ENCODE peak calls at places on chromosomes 1 and 21, in six cellular contexts. F is NCI-H1092 treated with DMSO at 0.1 percent for 48 hours; L is fibroblast of mammary gland; J is GM23248; A is foreskin fibroblast; P is activated CD8-positive, alpha-beta memory T cell treated with anti-CD3 and anti-CD28 coated beads, Interleukin-2, amount 50 U/mL, for 48 hours. E is an unnamed sample.

GRCh38 chr1:113128116-113128515 is 55.1 kb downstream of the LRIG2 start:
- DNase-seq in F (no peak), L (no peak), J (no peak), A (no peak), P (no peak), E (no peak)

GRCh38 chr1:26290061-26290415 is 10.2 kb downstream of the SH3BGRL3 start:
- DNase-seq in F (no peak), L (no peak), J (no peak), A (no peak), P (peak), E (peak)

GRCh38 chr1:228958741-228959140 is 223.5 kb downstream of the RHOU start:
- DNase-seq in F (no peak), L (no peak), J (no peak), A (no peak), P (no peak), E (no peak)

GRCh38 chr21:46081862-46082637 is 15.9 kb upstream of the COL6A2 start:
- DNase-seq in F (no peak), L (no peak), J (no peak), A (no peak), P (peak), E (no peak)

GRCh38 chr1:202788800-202789199 is 19.4 kb downstream of the KDM5B start:
- DNase-seq in F (no peak), L (no peak), J (no peak), A (no peak), P (no peak), E (no peak)

GRCh38 chr1:179883739-179884138 is 1.7 kb downstream of the TOR1AIP1 start:
- DNase-seq in F (no peak), L (peak), J (peak), A (no peak), P (no peak), E (no peak)

GRCh38 chr1:203216274-203217138 is 13.0 kb downstream of the CHIT1 start:
- DNase-seq in F (peak), L (peak), J (peak), A (peak), P (peak), E (peak)

GRCh38 chr1:154474802-154475201 is 27.2 kb upstream of the TDRD10 start:
- DNase-seq in F (no peak), L (peak), J (peak), A (peak), P (no peak), E (peak)

GRCh38 chr1:32773764-32774463 is 43.2 kb downstream of the YARS1 start:
- DNase-seq in F (no peak), L (no peak), J (no peak), A (no peak), P (no peak), E (no peak)

GRCh38 chr1:147472953-147473734 is 68.2 kb upstream of the BCL9 start:
- DNase-seq in F (no peak), L (peak), J (peak), A (peak), P (no peak), E (no peak)

GRCh38 chr1:38872401-38873026 is 634 bp downstream of the MYCBP start:
- DNase-seq in F (no peak), L (peak), J (peak), A (no peak), P (peak), E (peak)

GRCh38 chr1:53315456-53316048 is 12.3 kb downstream of the LRP8 start:
- DNase-seq in F (no peak), L (no peak), J (no peak), A (no peak), P (no peak), E (no peak)

GRCh38 chr21:24045775-24046215 is 1561.5 kb downstream of the MRPL39 start:
- DNase-seq in F (peak), L (peak), J (peak), A (no peak), P (no peak), E (no peak)

GRCh38 chr1:77354996-77355395 is 73.2 kb downstream of the AK5 start:
- DNase-seq in F (no peak), L (no peak), J (peak), A (no peak), P (no peak), E (no peak)

GRCh38 chr1:94989911-94990463 is 63.1 kb upstream of the CNN3 start:
- DNase-seq in F (no peak), L (peak), J (no peak), A (peak), P (no peak), E (no peak)